ENCODE peak calls at places on chromosomes 11 and 22, in nine cellular contexts. I, M, X, U, A, N, J, B and C are unnamed samples. For H3K4me1, the result is how much of the 10 kb centered on the place peaks cover.

GRCh38 chr11:32358729-32359128 is 76.6 kb downstream of the WT1 start:
- DNase-seq in X (no peak), M (no peak), B (no peak), U (peak), J (no peak), A (no peak), N (no peak), I (no peak), C (no peak)

GRCh38 chr11:119726585-119727522 is 2.1 kb downstream of the NECTIN1 start:
- DNase-seq in A (no peak), M (no peak), U (no peak), B (no peak), J (no peak), N (no peak), I (no peak), X (no peak), C (peak)

GRCh38 chr11:71127806-71128205 is 124.6 kb downstream of the SHANK2 start:
- DNase-seq in B (no peak), I (no peak), N (no peak), U (no peak), M (no peak), J (peak), X (no peak), A (no peak), C (no peak)

GRCh38 chr11:112968988-112969714 is 7.9 kb downstream of the NCAM1 start:
- DNase-seq in N (no peak), B (no peak), U (no peak), J (no peak), I (no peak), X (no peak), M (no peak), A (peak), C (no peak)

GRCh38 chr11:131408011-131408640 is 37.7 kb downstream of the NTM start:
- DNase-seq in A (peak), B (no peak), I (peak), U (no peak), M (no peak), N (peak), X (peak), J (no peak), C (peak)

GRCh38 chr11:103862827-103863213 is 173.6 kb upstream of the DDI1 start:
- DNase-seq in N (no peak), U (no peak), X (no peak), M (no peak), B (peak), A (no peak), I (peak), J (no peak), C (peak)

GRCh38 chr11:75705541-75705940 is 12.1 kb upstream of the MOGAT2 start:
- DNase-seq in B (no peak), N (no peak), I (no peak), U (no peak), A (no peak), M (no peak), X (no peak), J (no peak), C (no peak)

GRCh38 chr11:111977141-111978027 is 40.2 kb downstream of the DIXDC1 start:
- DNase-seq in U (peak), M (peak), N (no peak), B (no peak), I (no peak), J (peak), A (peak), X (peak), C (peak)

GRCh38 chr11:33160147-33160546 is 1.1 kb downstream of the CSTF3 start:
- DNase-seq in X (no peak), A (peak), U (no peak), N (peak), I (peak), B (no peak), J (no peak), M (no peak), C (no peak)

GRCh38 chr22:38032681-38033521 is 24.3 kb upstream of the PICK1 start:
- DNase-seq in X (no peak), M (no peak), U (peak), B (no peak), J (no peak), N (peak), I (no peak), A (no peak), C (no peak)

GRCh38 chr11:111402411-111402810 is 23.3 kb upstream of the POU2AF1 start:
- DNase-seq in X (peak), M (peak), I (no peak), A (no peak), N (no peak), B (no peak), U (no peak), J (no peak), C (no peak)

GRCh38 chr22:50705219-50705691 is 32.6 kb downstream of the SHANK3 start:
- DNase-seq in M (no peak), U (no peak), J (peak), N (no peak), B (peak), X (peak), A (peak), I (no peak), C (peak)

GRCh38 chr22:21939392-21940319 is 13.0 kb downstream of the PPM1F start:
- DNase-seq in X (no peak), N (no peak), U (no peak), A (no peak), J (peak), M (no peak), I (no peak), B (no peak), C (no peak)

GRCh38 chr11:17550455-17551346 is 3.6 kb downstream of the OTOG start:
- DNase-seq in N (no peak), B (no peak), M (no peak), X (no peak), J (peak), U (no peak), I (no peak), A (no peak), C (no peak)

DNA sequence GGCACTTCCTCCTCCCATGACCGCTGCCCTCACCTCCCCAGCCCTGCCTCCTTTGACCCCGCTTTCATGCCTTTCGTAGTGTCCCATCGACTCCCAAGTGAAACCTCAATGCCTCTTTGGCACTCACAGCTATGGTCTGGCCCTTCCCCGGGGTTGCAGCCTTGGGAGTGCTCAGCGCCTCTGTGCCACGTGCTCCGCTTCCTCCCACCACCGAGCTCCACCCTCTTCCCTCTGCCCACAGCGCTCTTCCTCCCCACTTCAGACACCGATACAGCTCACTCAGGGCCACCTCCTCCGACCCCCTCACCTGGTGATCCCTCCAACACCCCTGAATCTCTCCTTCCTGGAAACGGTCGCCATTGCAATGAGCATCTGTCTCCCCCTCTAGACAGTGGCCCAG is 16.6 kb upstream of the SCGB1A1 start:
- DNase-seq in B (no peak), U (peak), J (peak), N (no peak), X (peak), I (no peak), M (no peak), A (no peak), C (no peak)
- H3K4me1 ChIP-seq in B (under half), U (under half), J (under half), N (under half), X (half or more), I (under half), M (under half), A (under half), C (under half)

GRCh38 chr22:35835998-35836691 is 118.5 kb downstream of the APOL5 start:
- DNase-seq in J (no peak), N (peak), A (peak), U (peak), B (peak), M (peak), X (peak), I (peak), C (peak)
- H3K4me3 ChIP-seq in J (no peak), N (peak), A (peak), U (peak), B (peak), M (peak), X (peak), I (no peak), C (peak)

DNA sequence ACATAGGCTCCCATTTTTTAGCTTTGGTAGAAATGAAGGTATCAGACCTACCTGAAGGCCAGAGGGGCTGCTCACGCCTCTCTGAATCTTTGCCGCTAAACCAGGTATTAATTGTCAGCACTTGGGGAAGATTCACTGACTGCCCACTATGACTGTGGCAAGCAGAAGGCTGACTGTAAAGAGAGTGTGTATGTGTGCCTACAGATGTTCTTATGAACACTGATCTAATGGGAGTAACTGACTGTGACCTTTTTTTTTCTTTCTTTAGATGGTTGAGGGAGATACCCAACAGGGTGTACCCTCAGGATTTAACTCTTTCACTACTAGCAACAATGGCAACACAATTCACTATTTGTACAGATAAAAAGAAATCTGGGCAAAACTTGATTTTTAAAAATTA is at the start of gene RAG2:
- DNase-seq in B (no peak), I (no peak), A (peak), J (no peak), X (no peak), N (no peak), U (no peak), M (no peak), C (no peak)
- H3K27ac ChIP-seq in B (no peak), I (no peak), A (no peak), J (no peak), X (no peak), N (no peak), U (no peak), M (no peak), C (no peak)

GRCh38 chr22:48336339-48337060 is 1491.2 kb downstream of the BRD1 start:
- DNase-seq in X (no peak), M (no peak), U (no peak), J (no peak), B (no peak), I (no peak), A (no peak), N (no peak), C (peak)

GRCh38 chr22:48334971-48335370 is 1492.7 kb downstream of the BRD1 start:
- DNase-seq in X (no peak), I (no peak), U (no peak), N (no peak), B (no peak), J (no peak), M (no peak), A (no peak), C (no peak)

GRCh38 chr22:48333323-48333763 is 1494.3 kb downstream of the BRD1 start:
- DNase-seq in U (no peak), X (no peak), I (no peak), B (no peak), N (no peak), M (no peak), A (no peak), J (no peak), C (peak)

GRCh38 chr22:48333816-48334735 is 1493.6 kb downstream of the BRD1 start:
- DNase-seq in N (no peak), A (no peak), B (no peak), I (no peak), J (no peak), X (no peak), M (no peak), U (no peak), C (peak)

GRCh38 chr22:48335442-48336139 is 1492.1 kb downstream of the BRD1 start:
- DNase-seq in J (no peak), A (no peak), I (no peak), M (no peak), B (no peak), X (no peak), U (no peak), N (peak), C (peak)
- H3K4me1 ChIP-seq in J (under half), A (under half), I (under half), M (under half), B (under half), X (under half), U (under half), N (under half), C (under half)

GRCh38 chr11:66327171-66328035 is 8.8 kb downstream of the RIN1 start:
- DNase-seq in A (peak), X (no peak), M (no peak), N (no peak), U (no peak), B (no peak), I (no peak), J (no peak), C (no peak)
- H3K4me3 ChIP-seq in A (no peak), X (no peak), M (no peak), N (no peak), U (no peak), B (no peak), I (no peak), J (no peak), C (no peak)

GRCh38 chr11:78790784-78791183 is 216.1 kb upstream of the NARS2 start:
- DNase-seq in M (no peak), J (no peak), A (no peak), I (no peak), B (no peak), U (no peak), X (no peak), N (no peak), C (no peak)
- H3K27ac ChIP-seq in M (no peak), J (no peak), A (no peak), I (no peak), B (no peak), U (no peak), X (no peak), N (no peak), C (no peak)

GRCh38 chr11:122872046-122872445 is 10.5 kb upstream of the JHY start:
- DNase-seq in N (no peak), M (no peak), I (no peak), U (no peak), A (no peak), X (no peak), J (no peak), B (no peak), C (no peak)

GRCh38 chr11:122871302-122871701 is 11.3 kb upstream of the JHY start:
- DNase-seq in A (peak), N (no peak), B (no peak), I (no peak), U (no peak), X (no peak), J (no peak), M (no peak), C (no peak)

GRCh38 chr11:122874991-122875390 is 7.6 kb upstream of the JHY start:
- DNase-seq in X (no peak), M (no peak), J (no peak), U (no peak), N (no peak), I (no peak), A (no peak), B (no peak), C (no peak)

GRCh38 chr11:122864386-122864785 is 18.2 kb upstream of the JHY start:
- DNase-seq in A (no peak), J (no peak), M (no peak), N (no peak), U (no peak), B (no peak), I (no peak), X (no peak), C (no peak)

GRCh38 chr11:122869622-122870021 is 12.9 kb upstream of the JHY start:
- DNase-seq in U (no peak), J (no peak), X (no peak), M (no peak), B (no peak), N (no peak), A (no peak), I (no peak), C (no peak)
- H3K4me1 ChIP-seq in U (under half), J (under half), X (under half), M (under half), B (under half), N (under half), A (under half), I (under half), C (under half)